ENCODE peak calls at places on chromosome 16, in four cellular contexts. R is ELR; B is activated naive CD8-positive, alpha-beta T cell treated with anti-CD3 and anti-CD28 coated beads, Interleukin-2, amount 10 ng/mL, durations not matched to agents 7 days and 5 days; M is stimulated activated CD4-positive, alpha-beta T cell treated with anti-CD3 and anti-CD28 coated beads, Interleukin-15, amount 100 ng/mL, for 24 hours. P is an unnamed sample.

GRCh38 chr16:1244881-1245280 is 4.4 kb downstream of the TPSAB1 start:
- DNase-seq in B (no peak), M (no peak), R (no peak), P (no peak)

GRCh38 chr16:30076276-30076791 is 540 bp downstream of the PPP4C start:
- DNase-seq in R (peak; percentile 44), B (no peak), M (peak; percentile 32), P (no peak)

GRCh38 chr16:31134625-31135534 is 647 bp downstream of the PRSS8 start:
- DNase-seq in R (no peak), M (no peak), B (no peak), P (no peak)

GRCh38 chr16:20969386-20969785 is 68.8 kb downstream of the LYRM1 start:
- DNase-seq in R (no peak), B (no peak), M (no peak), P (no peak)

GRCh38 chr16:53090591-53091507 is 36.1 kb downstream of the CHD9 start:
- DNase-seq in B (no peak), M (peak; percentile 8), R (peak; percentile 78), P (peak; percentile 16)

GRCh38 chr16:65947951-65948350 is 418.5 kb upstream of the CDH5 start:
- DNase-seq in R (no peak), M (no peak), B (no peak), P (no peak)

GRCh38 chr16:69513180-69513966 is 52.4 kb upstream of the NFAT5 start:
- DNase-seq in B (no peak), M (no peak), R (peak; percentile 89), P (no peak)

GRCh38 chr16:21161211-21161610 is 2.7 kb downstream of the LDAF1 start:
- DNase-seq in B (no peak), R (no peak), M (no peak), P (no peak)

GRCh38 chr16:86584071-86584685 is 5.8 kb downstream of the FOXL1 start:
- DNase-seq in M (no peak), B (no peak), R (peak; percentile 37), P (no peak)

GRCh38 chr16:31386157-31386984 is 6.8 kb upstream of the ITGAD start:
- DNase-seq in B (no peak), R (peak; percentile 65), M (peak; percentile 39), P (peak; percentile 49)

GRCh38 chr16:18788828-18789514 is 1.2 kb downstream of the RPS15A start:
- DNase-seq in B (no peak), R (no peak), M (no peak), P (no peak)

GRCh38 chr16:27256861-27257260 is 11.7 kb downstream of the NSMCE1 start:
- DNase-seq in R (no peak), B (no peak), M (no peak), P (no peak)

GRCh38 chr16:76511203-76511602 is 234.0 kb downstream of the CNTNAP4 start:
- DNase-seq in B (no peak), M (no peak), R (no peak), P (no peak)

GRCh38 chr16:84283314-84284167 is 11.1 kb upstream of the WFDC1 start:
- DNase-seq in R (no peak), B (no peak), M (no peak), P (no peak)

GRCh38 chr16:2194852-2195315 is 1.5 kb downstream of the CASKIN1 start:
- DNase-seq in R (peak; percentile 60), M (peak; percentile 63), B (peak; percentile 49), P (peak; percentile 67)

GRCh38 chr16:4244254-4244812 is 2.5 kb upstream of the SRL start:
- DNase-seq in B (no peak), R (no peak), M (no peak), P (no peak)

GRCh38 chr16:3642397-3643094 is 11.9 kb upstream of the DNASE1 start:
- DNase-seq in M (no peak), R (peak; percentile 32), B (no peak), P (no peak)

GRCh38 chr16:83113317-83113716 is 486.5 kb downstream of the CDH13 start:
- DNase-seq in M (peak; percentile 19), R (peak; percentile 38), B (no peak), P (peak; percentile 17)

GRCh38 chr16:28277537-28278388 is 14.6 kb upstream of the SBK1 start:
- DNase-seq in M (peak; percentile 88), R (peak; percentile 80), B (peak; percentile 88), P (peak; percentile 89)

GRCh38 chr16:86200722-86201121 is 301.8 kb downstream of the IRF8 start:
- DNase-seq in R (no peak), B (no peak), M (no peak), P (no peak)

GRCh38 chr16:77782694-77783093 is 5.7 kb upstream of the VAT1L start:
- DNase-seq in M (no peak), B (no peak), R (no peak), P (no peak)

GRCh38 chr16:64356267-64356666 is 765.6 kb downstream of the CDH11 start:
- DNase-seq in R (peak; percentile 57), M (no peak), B (no peak), P (no peak)

GRCh38 chr16:11078812-11079459 is 134.6 kb downstream of the CLEC16A start:
- DNase-seq in M (no peak), R (peak; percentile 50), B (no peak), P (no peak)

GRCh38 chr16:79463839-79464238 is 136.7 kb downstream of the MAF start:
- DNase-seq in B (no peak), R (no peak), M (no peak), P (no peak)

GRCh38 chr16:20763461-20764232 is at the start of gene ACSM3:
- DNase-seq in B (peak; percentile 32), R (peak; percentile 78), M (peak; percentile 67), P (peak; percentile 76)

GRCh38 chr16:3842994-3843393 is 37.5 kb downstream of the CREBBP start:
- DNase-seq in M (no peak), R (no peak), B (no peak), P (no peak)

GRCh38 chr16:67339453-67339852 is 12.8 kb downstream of the LRRC36 start:
- DNase-seq in R (peak; percentile 58), B (no peak), M (no peak), P (no peak)

GRCh38 chr16:878071-878784 is 77.7 kb upstream of the GNG13 start:
- DNase-seq in R (peak; percentile 1), B (no peak), M (peak; percentile 58), P (peak; percentile 45)

GRCh38 chr16:13630292-13630850 is 289.6 kb upstream of the ERCC4 start:
- DNase-seq in R (no peak), M (no peak), B (no peak), P (no peak)

GRCh38 chr16:83878838-83879237 is 20.1 kb upstream of the MLYCD start:
- DNase-seq in M (no peak), R (peak; percentile 78), B (no peak), P (no peak)

GRCh38 chr16:82603784-82604411 is 22.9 kb upstream of the CDH13 start:
- DNase-seq in B (no peak), R (peak; percentile 69), M (no peak), P (peak; percentile 15)

GRCh38 chr16:12811441-12812198 is 7.9 kb upstream of the CPPED1 start:
- DNase-seq in M (no peak), R (no peak), B (no peak), P (no peak)

GRCh38 chr16:89360760-89361435 is 129.5 kb downstream of the ANKRD11 start:
- DNase-seq in R (no peak), B (peak; percentile 79), M (peak; percentile 85), P (peak; percentile 91)

GRCh38 chr16:66660422-66661209 is 35.9 kb downstream of the CMTM4 start:
- DNase-seq in M (no peak), B (no peak), R (peak; percentile 95), P (no peak)

GRCh38 chr16:25177831-25178688 is 38.7 kb upstream of the AQP8 start:
- DNase-seq in B (no peak), R (no peak), M (no peak), P (no peak)

GRCh38 chr16:23748630-23749029 is 6.2 kb upstream of the CHP2 start:
- DNase-seq in R (no peak), M (no peak), B (no peak), P (no peak)

GRCh38 chr16:66523861-66524354 is 26.0 kb downstream of the TK2 start:
- DNase-seq in M (peak; percentile 37), R (no peak), B (peak; percentile 62), P (peak; percentile 58)

GRCh38 chr16:29877266-29877961 is 14.4 kb upstream of the CDIPT start:
- DNase-seq in R (peak; percentile 71), M (peak; percentile 79), B (peak; percentile 48), P (peak; percentile 82)

P was measured in activated CD4-positive, alpha-beta memory T cell treated with anti-CD3 and anti-CD28 coated beads for 36 hours.